ENCODE peak calls at places on chromosomes 7 and 10, in eight cellular contexts. G is astrocyte of the spinal cord; K is NCI-H1092 treated with DMSO at 0.1 percent for 48 hours; E is activated naive CD8-positive, alpha-beta T cell treated with anti-CD3 and anti-CD28 coated beads, Interleukin-2, amount 50 U/mL, for 16 hours; I is Daoy; Y is type B pancreatic cell; T is activated naive CD4-positive, alpha-beta T cell; Q is posterior cingulate gyrus. S is an unnamed sample.

GRCh38 chr7:7548407-7548806 is 12.7 kb upstream of the COL28A1 start:
- DNase-seq in I (no peak), T (no peak), G (no peak), K (no peak), E (no peak), Y (no peak), Q (no peak), S (no peak)

GRCh38 chr7:90717286-90718060 is 121.4 kb downstream of the CDK14 start:
- DNase-seq in I (no peak), Q (no peak), K (no peak), Y (no peak), T (no peak), E (no peak), G (peak), S (no peak)

GRCh38 chr7:156842740-156843140 is 50.2 kb downstream of the LMBR1 start:
- DNase-seq in G (no peak), T (no peak), I (no peak), Q (no peak), E (no peak), K (no peak), Y (no peak), S (no peak)

GRCh38 chr7:24456526-24457214 is 116.6 kb upstream of the PALS2 start:
- DNase-seq in T (no peak), K (peak), G (no peak), Q (no peak), Y (no peak), I (no peak), E (no peak), S (no peak)

GRCh38 chr10:25556457-25556856 is 377.6 kb upstream of the MYO3A start:
- DNase-seq in E (no peak), T (no peak), I (peak), K (no peak), Q (no peak), Y (no peak), G (peak), S (no peak)

GRCh38 chr7:29071203-29071804 is 75.0 kb downstream of the CPVL start:
- DNase-seq in Y (no peak), K (no peak), G (no peak), T (no peak), I (no peak), Q (no peak), E (no peak), S (no peak)

GRCh38 chr10:58153751-58154150 is 113.9 kb downstream of the IPMK start:
- DNase-seq in I (no peak), K (no peak), Q (no peak), E (no peak), G (no peak), Y (no peak), T (no peak), S (no peak)

GRCh38 chr7:21507627-21508343 is 35.1 kb upstream of the DNAH11 start:
- DNase-seq in K (peak), Y (no peak), Q (no peak), T (no peak), G (peak), E (no peak), I (peak), S (peak)

GRCh38 chr7:131365876-131366275 is 38.2 kb downstream of the MKLN1 start:
- DNase-seq in G (peak), Y (no peak), Q (no peak), I (no peak), T (no peak), E (no peak), K (no peak), S (no peak)

GRCh38 chr7:105268511-105269392 is 120.0 kb downstream of the SRPK2 start:
- DNase-seq in T (no peak), Q (no peak), G (peak), I (peak), Y (no peak), K (peak), E (no peak), S (no peak)

GRCh38 chr10:78405231-78405630 is 371.6 kb downstream of the RPS24 start:
- DNase-seq in Q (no peak), Y (no peak), T (no peak), E (no peak), G (no peak), I (no peak), K (no peak), S (no peak)

GRCh38 chr7:49187543-49188268 is 263.4 kb downstream of the CDC14C start:
- DNase-seq in T (no peak), Y (no peak), I (no peak), G (no peak), E (no peak), K (no peak), Q (no peak), S (no peak)

GRCh38 chr7:2437537-2438148 is 34.2 kb downstream of the CHST12 start:
- DNase-seq in I (no peak), E (no peak), G (no peak), Y (no peak), T (no peak), Q (no peak), K (no peak), S (no peak)

GRCh38 chr10:121813211-121813812 is 114.5 kb downstream of the ATE1 start:
- DNase-seq in T (no peak), K (no peak), E (no peak), G (peak), Y (no peak), Q (no peak), I (no peak), S (no peak)

GRCh38 chr7:96479015-96479645 is 157.2 kb upstream of the SLC25A13 start:
- DNase-seq in I (peak), K (no peak), Y (no peak), E (no peak), Q (no peak), T (no peak), G (no peak), S (no peak)

GRCh38 chr10:7354330-7355047 is 56.3 kb downstream of the SFMBT2 start:
- DNase-seq in Q (no peak), T (no peak), Y (no peak), G (peak), K (no peak), E (no peak), I (peak), S (no peak)

GRCh38 chr10:70317943-70318318 is 34.1 kb upstream of the NPFFR1 start:
- DNase-seq in Y (no peak), E (no peak), I (no peak), Q (no peak), K (no peak), T (no peak), G (no peak), S (no peak)

GRCh38 chr7:32259917-32260596 is 189.8 kb upstream of the PDE1C start:
- DNase-seq in E (no peak), I (no peak), T (no peak), G (no peak), Y (no peak), K (no peak), Q (no peak), S (no peak)

GRCh38 chr7:47510192-47510591 is 71.7 kb downstream of the TNS3 start:
- DNase-seq in T (no peak), Y (no peak), Q (no peak), K (no peak), G (no peak), I (no peak), E (no peak), S (no peak)

GRCh38 chr7:8320174-8320573 is 58.2 kb upstream of the ICA1 start:
- DNase-seq in Y (no peak), G (no peak), E (no peak), Q (no peak), I (no peak), T (no peak), K (no peak), S (no peak)

GRCh38 chr10:125080296-125080695 is 80.1 kb downstream of the CTBP2 start:
- DNase-seq in I (no peak), T (no peak), G (no peak), Y (no peak), K (no peak), E (no peak), Q (no peak), S (no peak)

GRCh38 chr7:112437038-112437437 is 13.2 kb upstream of the IFRD1 start:
- DNase-seq in Y (no peak), E (no peak), G (no peak), K (no peak), Q (no peak), I (no peak), T (no peak), S (no peak)

GRCh38 chr7:9600974-9601373 is 1167.6 kb downstream of the NXPH1 start:
- DNase-seq in Y (no peak), K (no peak), E (no peak), T (no peak), Q (no peak), I (no peak), G (no peak), S (no peak)

GRCh38 chr10:68598978-68599753 is 39.0 kb downstream of the TET1 start:
- DNase-seq in G (peak), K (peak), E (no peak), T (no peak), Q (no peak), Y (no peak), I (peak), S (no peak)

GRCh38 chr10:19250542-19250941 is 201.9 kb downstream of the MALRD1 start:
- DNase-seq in G (no peak), K (no peak), I (no peak), T (no peak), E (no peak), Q (no peak), Y (no peak), S (no peak)

GRCh38 chr7:101999420-101999819 is 182.0 kb downstream of the CUX1 start:
- DNase-seq in Y (no peak), T (no peak), K (no peak), I (no peak), E (no peak), G (no peak), Q (no peak), S (no peak)

GRCh38 chr10:113933894-113934532 is 79.6 kb downstream of the NHLRC2 start:
- DNase-seq in G (no peak), E (no peak), T (no peak), K (no peak), Q (no peak), Y (no peak), I (no peak), S (no peak)

GRCh38 chr10:69789164-69789576 is 12.5 kb upstream of the COL13A1 start:
- DNase-seq in Q (no peak), G (peak), Y (no peak), T (no peak), I (no peak), K (no peak), E (no peak), S (no peak)

GRCh38 chr7:105826143-105826542 is 50.3 kb downstream of the ATXN7L1 start:
- DNase-seq in Y (no peak), E (no peak), G (no peak), I (no peak), Q (no peak), T (no peak), K (no peak), S (no peak)